ENCODE peak calls at places on chromosome X, in ten cellular contexts. One of them, this sample, is unnamed.

GRCh38 chrX:68589372-68589753 is 58.1 kb upstream of the STARD8 start:
- DNase-seq in smooth muscle cell of the brain vasculature: no peak
- DNase-seq in NCI-H2081: no peak
- DNase-seq in psoas muscle: no peak
- DNase-seq in activated B cell treated with CpG ODN at 0.5 μM for 24 hours: no peak
- DNase-seq in neuronal stem cell: no peak
- DNase-seq in activated CD8-positive, alpha-beta T cell treated with anti-CD3 and anti-CD28 coated beads, Interleukin-2, amount 10 ng/mL, durations not matched to agents 7 days and 5 days: no peak
- DNase-seq in activated CD4-positive, alpha-beta T cell treated with anti-CD3 and anti-CD28 coated beads for 36 hours: no peak
- DNase-seq in Ammon's horn: no peak
- DNase-seq in GM19239: no peak
- DNase-seq in this sample: no peak

GRCh38 chrX:8484360-8484759 is 19.7 kb downstream of the VCX3B start:
- DNase-seq in smooth muscle cell of the brain vasculature: no peak
- DNase-seq in NCI-H2081: peak
- DNase-seq in psoas muscle: no peak
- DNase-seq in activated B cell treated with CpG ODN at 0.5 μM for 24 hours: no peak
- DNase-seq in neuronal stem cell: no peak
- DNase-seq in activated CD8-positive, alpha-beta T cell treated with anti-CD3 and anti-CD28 coated beads, Interleukin-2, amount 10 ng/mL, durations not matched to agents 7 days and 5 days: no peak
- DNase-seq in activated CD4-positive, alpha-beta T cell treated with anti-CD3 and anti-CD28 coated beads for 36 hours: no peak
- DNase-seq in Ammon's horn: no peak
- DNase-seq in GM19239: no peak
- DNase-seq in this sample: no peak

GRCh38 chrX:13293700-13294099 is 26.2 kb downstream of the ATXN3L start:
- DNase-seq in smooth muscle cell of the brain vasculature: no peak
- DNase-seq in NCI-H2081: peak
- DNase-seq in psoas muscle: no peak
- DNase-seq in activated B cell treated with CpG ODN at 0.5 μM for 24 hours: no peak
- DNase-seq in neuronal stem cell: no peak
- DNase-seq in activated CD8-positive, alpha-beta T cell treated with anti-CD3 and anti-CD28 coated beads, Interleukin-2, amount 10 ng/mL, durations not matched to agents 7 days and 5 days: no peak
- DNase-seq in activated CD4-positive, alpha-beta T cell treated with anti-CD3 and anti-CD28 coated beads for 36 hours: no peak
- DNase-seq in Ammon's horn: no peak
- DNase-seq in GM19239: no peak
- DNase-seq in this sample: no peak

GRCh38 chrX:6738518-6739470 is 203.9 kb upstream of the VCX3A start:
- DNase-seq in smooth muscle cell of the brain vasculature: no peak
- DNase-seq in NCI-H2081: no peak
- DNase-seq in psoas muscle: no peak
- DNase-seq in activated B cell treated with CpG ODN at 0.5 μM for 24 hours: peak
- DNase-seq in neuronal stem cell: no peak
- DNase-seq in activated CD8-positive, alpha-beta T cell treated with anti-CD3 and anti-CD28 coated beads, Interleukin-2, amount 10 ng/mL, durations not matched to agents 7 days and 5 days: no peak
- DNase-seq in activated CD4-positive, alpha-beta T cell treated with anti-CD3 and anti-CD28 coated beads for 36 hours: peak
- DNase-seq in Ammon's horn: no peak
- DNase-seq in GM19239: peak
- DNase-seq in this sample: no peak

GRCh38 chrX:6386837-6387236 is 148.1 kb downstream of the VCX3A start:
- DNase-seq in smooth muscle cell of the brain vasculature: no peak
- DNase-seq in NCI-H2081: no peak
- DNase-seq in psoas muscle: no peak
- DNase-seq in activated B cell treated with CpG ODN at 0.5 μM for 24 hours: no peak
- DNase-seq in neuronal stem cell: no peak
- DNase-seq in activated CD8-positive, alpha-beta T cell treated with anti-CD3 and anti-CD28 coated beads, Interleukin-2, amount 10 ng/mL, durations not matched to agents 7 days and 5 days: no peak
- DNase-seq in activated CD4-positive, alpha-beta T cell treated with anti-CD3 and anti-CD28 coated beads for 36 hours: no peak
- DNase-seq in Ammon's horn: no peak
- DNase-seq in GM19239: no peak
- DNase-seq in this sample: no peak

GRCh38 chrX:23509256-23509655 is 158.0 kb upstream of the PRDX4 start:
- DNase-seq in smooth muscle cell of the brain vasculature: no peak
- DNase-seq in NCI-H2081: no peak
- DNase-seq in psoas muscle: no peak
- DNase-seq in activated B cell treated with CpG ODN at 0.5 μM for 24 hours: no peak
- DNase-seq in neuronal stem cell: no peak
- DNase-seq in activated CD8-positive, alpha-beta T cell treated with anti-CD3 and anti-CD28 coated beads, Interleukin-2, amount 10 ng/mL, durations not matched to agents 7 days and 5 days: no peak
- DNase-seq in activated CD4-positive, alpha-beta T cell treated with anti-CD3 and anti-CD28 coated beads for 36 hours: no peak
- DNase-seq in Ammon's horn: no peak
- DNase-seq in GM19239: no peak
- DNase-seq in this sample: no peak

GRCh38 chrX:29903365-29903764 is 312.0 kb upstream of the MAGEB2 start:
- DNase-seq in smooth muscle cell of the brain vasculature: no peak
- DNase-seq in NCI-H2081: no peak
- DNase-seq in psoas muscle: no peak
- DNase-seq in activated B cell treated with CpG ODN at 0.5 μM for 24 hours: no peak
- DNase-seq in neuronal stem cell: no peak
- DNase-seq in activated CD8-positive, alpha-beta T cell treated with anti-CD3 and anti-CD28 coated beads, Interleukin-2, amount 10 ng/mL, durations not matched to agents 7 days and 5 days: no peak
- DNase-seq in activated CD4-positive, alpha-beta T cell treated with anti-CD3 and anti-CD28 coated beads for 36 hours: no peak
- DNase-seq in Ammon's horn: no peak
- DNase-seq in GM19239: no peak
- DNase-seq in this sample: no peak

GRCh38 chrX:108139303-108139702 is 47.7 kb downstream of the ATG4A start:
- DNase-seq in smooth muscle cell of the brain vasculature: no peak
- DNase-seq in NCI-H2081: peak
- DNase-seq in psoas muscle: no peak
- DNase-seq in activated B cell treated with CpG ODN at 0.5 μM for 24 hours: no peak
- DNase-seq in neuronal stem cell: no peak
- DNase-seq in activated CD8-positive, alpha-beta T cell treated with anti-CD3 and anti-CD28 coated beads, Interleukin-2, amount 10 ng/mL, durations not matched to agents 7 days and 5 days: no peak
- DNase-seq in activated CD4-positive, alpha-beta T cell treated with anti-CD3 and anti-CD28 coated beads for 36 hours: peak
- DNase-seq in Ammon's horn: no peak
- DNase-seq in GM19239: no peak
- DNase-seq in this sample: no peak

GRCh38 chrX:133985164-133986007 is at the start of gene GPC3:
- DNase-seq in smooth muscle cell of the brain vasculature: peak
- DNase-seq in NCI-H2081: peak
- DNase-seq in psoas muscle: peak
- DNase-seq in activated B cell treated with CpG ODN at 0.5 μM for 24 hours: peak
- DNase-seq in neuronal stem cell: no peak
- DNase-seq in activated CD8-positive, alpha-beta T cell treated with anti-CD3 and anti-CD28 coated beads, Interleukin-2, amount 10 ng/mL, durations not matched to agents 7 days and 5 days: peak
- DNase-seq in activated CD4-positive, alpha-beta T cell treated with anti-CD3 and anti-CD28 coated beads for 36 hours: peak
- DNase-seq in Ammon's horn: peak
- DNase-seq in GM19239: peak
- DNase-seq in this sample: no peak

GRCh38 chrX:102985182-102985581 is 48.1 kb downstream of the RAB40AL start:
- DNase-seq in smooth muscle cell of the brain vasculature: no peak
- DNase-seq in NCI-H2081: no peak
- DNase-seq in psoas muscle: no peak
- DNase-seq in activated B cell treated with CpG ODN at 0.5 μM for 24 hours: no peak
- DNase-seq in neuronal stem cell: no peak
- DNase-seq in activated CD8-positive, alpha-beta T cell treated with anti-CD3 and anti-CD28 coated beads, Interleukin-2, amount 10 ng/mL, durations not matched to agents 7 days and 5 days: no peak
- DNase-seq in activated CD4-positive, alpha-beta T cell treated with anti-CD3 and anti-CD28 coated beads for 36 hours: no peak
- DNase-seq in Ammon's horn: peak
- DNase-seq in GM19239: no peak
- DNase-seq in this sample: no peak

GRCh38 chrX:54641530-54641929 is 111.5 kb downstream of the GNL3L start:
- DNase-seq in smooth muscle cell of the brain vasculature: no peak
- DNase-seq in NCI-H2081: no peak
- DNase-seq in psoas muscle: no peak
- DNase-seq in activated B cell treated with CpG ODN at 0.5 μM for 24 hours: no peak
- DNase-seq in neuronal stem cell: no peak
- DNase-seq in activated CD8-positive, alpha-beta T cell treated with anti-CD3 and anti-CD28 coated beads, Interleukin-2, amount 10 ng/mL, durations not matched to agents 7 days and 5 days: no peak
- DNase-seq in activated CD4-positive, alpha-beta T cell treated with anti-CD3 and anti-CD28 coated beads for 36 hours: no peak
- DNase-seq in Ammon's horn: no peak
- DNase-seq in GM19239: no peak
- DNase-seq in this sample: no peak

GRCh38 chrX:19094654-19095053 is 27.6 kb downstream of the ADGRG2 start:
- DNase-seq in smooth muscle cell of the brain vasculature: no peak
- DNase-seq in NCI-H2081: no peak
- DNase-seq in psoas muscle: no peak
- DNase-seq in activated B cell treated with CpG ODN at 0.5 μM for 24 hours: no peak
- DNase-seq in neuronal stem cell: no peak
- DNase-seq in activated CD8-positive, alpha-beta T cell treated with anti-CD3 and anti-CD28 coated beads, Interleukin-2, amount 10 ng/mL, durations not matched to agents 7 days and 5 days: no peak
- DNase-seq in activated CD4-positive, alpha-beta T cell treated with anti-CD3 and anti-CD28 coated beads for 36 hours: no peak
- DNase-seq in Ammon's horn: no peak
- DNase-seq in GM19239: no peak
- DNase-seq in this sample: no peak

GRCh38 chrX:73850124-73851013 is 287.4 kb downstream of the CHIC1 start:
- DNase-seq in smooth muscle cell of the brain vasculature: no peak
- DNase-seq in NCI-H2081: peak
- DNase-seq in psoas muscle: peak
- DNase-seq in activated B cell treated with CpG ODN at 0.5 μM for 24 hours: no peak
- DNase-seq in neuronal stem cell: no peak
- DNase-seq in activated CD8-positive, alpha-beta T cell treated with anti-CD3 and anti-CD28 coated beads, Interleukin-2, amount 10 ng/mL, durations not matched to agents 7 days and 5 days: no peak
- DNase-seq in activated CD4-positive, alpha-beta T cell treated with anti-CD3 and anti-CD28 coated beads for 36 hours: peak
- DNase-seq in Ammon's horn: no peak
- DNase-seq in GM19239: no peak
- DNase-seq in this sample: no peak

GRCh38 chrX:150365051-150365952 is 2.2 kb downstream of the MAMLD1 start:
- DNase-seq in smooth muscle cell of the brain vasculature: no peak
- DNase-seq in NCI-H2081: peak
- DNase-seq in psoas muscle: peak
- DNase-seq in activated B cell treated with CpG ODN at 0.5 μM for 24 hours: peak
- DNase-seq in neuronal stem cell: peak
- DNase-seq in activated CD8-positive, alpha-beta T cell treated with anti-CD3 and anti-CD28 coated beads, Interleukin-2, amount 10 ng/mL, durations not matched to agents 7 days and 5 days: peak
- DNase-seq in activated CD4-positive, alpha-beta T cell treated with anti-CD3 and anti-CD28 coated beads for 36 hours: peak
- DNase-seq in Ammon's horn: peak
- DNase-seq in GM19239: no peak
- DNase-seq in this sample: peak

GRCh38 chrX:141443922-141444321 is 140.6 kb downstream of the SPANXA1 start:
- DNase-seq in smooth muscle cell of the brain vasculature: no peak
- DNase-seq in NCI-H2081: no peak
- DNase-seq in psoas muscle: no peak
- DNase-seq in activated B cell treated with CpG ODN at 0.5 μM for 24 hours: no peak
- DNase-seq in neuronal stem cell: no peak
- DNase-seq in activated CD8-positive, alpha-beta T cell treated with anti-CD3 and anti-CD28 coated beads, Interleukin-2, amount 10 ng/mL, durations not matched to agents 7 days and 5 days: no peak
- DNase-seq in activated CD4-positive, alpha-beta T cell treated with anti-CD3 and anti-CD28 coated beads for 36 hours: no peak
- DNase-seq in Ammon's horn: no peak
- DNase-seq in GM19239: no peak
- DNase-seq in this sample: no peak

GRCh38 chrX:134669378-134670098 is 11.3 kb upstream of the PLAC1 start:
- DNase-seq in smooth muscle cell of the brain vasculature: no peak
- DNase-seq in NCI-H2081: no peak
- DNase-seq in psoas muscle: peak
- DNase-seq in activated B cell treated with CpG ODN at 0.5 μM for 24 hours: no peak
- DNase-seq in neuronal stem cell: no peak
- DNase-seq in activated CD8-positive, alpha-beta T cell treated with anti-CD3 and anti-CD28 coated beads, Interleukin-2, amount 10 ng/mL, durations not matched to agents 7 days and 5 days: no peak
- DNase-seq in activated CD4-positive, alpha-beta T cell treated with anti-CD3 and anti-CD28 coated beads for 36 hours: no peak
- DNase-seq in Ammon's horn: no peak
- DNase-seq in GM19239: no peak
- DNase-seq in this sample: no peak

GRCh38 chrX:20315140-20315539 is 48.4 kb upstream of the RPS6KA3 start:
- DNase-seq in smooth muscle cell of the brain vasculature: no peak
- DNase-seq in NCI-H2081: no peak
- DNase-seq in psoas muscle: no peak
- DNase-seq in activated B cell treated with CpG ODN at 0.5 μM for 24 hours: no peak
- DNase-seq in neuronal stem cell: no peak
- DNase-seq in activated CD8-positive, alpha-beta T cell treated with anti-CD3 and anti-CD28 coated beads, Interleukin-2, amount 10 ng/mL, durations not matched to agents 7 days and 5 days: no peak
- DNase-seq in activated CD4-positive, alpha-beta T cell treated with anti-CD3 and anti-CD28 coated beads for 36 hours: no peak
- DNase-seq in Ammon's horn: no peak
- DNase-seq in GM19239: peak
- DNase-seq in this sample: no peak

GRCh38 chrX:84339507-84340364 is 151.7 kb upstream of the RPS6KA6 start:
- DNase-seq in smooth muscle cell of the brain vasculature: no peak
- DNase-seq in NCI-H2081: peak
- DNase-seq in psoas muscle: no peak
- DNase-seq in activated B cell treated with CpG ODN at 0.5 μM for 24 hours: no peak
- DNase-seq in neuronal stem cell: no peak
- DNase-seq in activated CD8-positive, alpha-beta T cell treated with anti-CD3 and anti-CD28 coated beads, Interleukin-2, amount 10 ng/mL, durations not matched to agents 7 days and 5 days: no peak
- DNase-seq in activated CD4-positive, alpha-beta T cell treated with anti-CD3 and anti-CD28 coated beads for 36 hours: no peak
- DNase-seq in Ammon's horn: no peak
- DNase-seq in GM19239: no peak
- DNase-seq in this sample: no peak

GRCh38 chrX:11558972-11559371 is 106.7 kb downstream of the ARHGAP6 start:
- DNase-seq in smooth muscle cell of the brain vasculature: no peak
- DNase-seq in NCI-H2081: no peak
- DNase-seq in psoas muscle: no peak
- DNase-seq in activated B cell treated with CpG ODN at 0.5 μM for 24 hours: peak
- DNase-seq in neuronal stem cell: no peak
- DNase-seq in activated CD8-positive, alpha-beta T cell treated with anti-CD3 and anti-CD28 coated beads, Interleukin-2, amount 10 ng/mL, durations not matched to agents 7 days and 5 days: peak
- DNase-seq in activated CD4-positive, alpha-beta T cell treated with anti-CD3 and anti-CD28 coated beads for 36 hours: peak
- DNase-seq in Ammon's horn: no peak
- DNase-seq in GM19239: no peak
- DNase-seq in this sample: no peak

GRCh38 chrX:48617542-48618340 is 20.4 kb downstream of the WDR13 start:
- DNase-seq in smooth muscle cell of the brain vasculature: peak
- DNase-seq in NCI-H2081: peak
- DNase-seq in psoas muscle: no peak
- DNase-seq in activated B cell treated with CpG ODN at 0.5 μM for 24 hours: no peak
- DNase-seq in neuronal stem cell: no peak
- DNase-seq in activated CD8-positive, alpha-beta T cell treated with anti-CD3 and anti-CD28 coated beads, Interleukin-2, amount 10 ng/mL, durations not matched to agents 7 days and 5 days: no peak
- DNase-seq in activated CD4-positive, alpha-beta T cell treated with anti-CD3 and anti-CD28 coated beads for 36 hours: no peak
- DNase-seq in Ammon's horn: no peak
- DNase-seq in GM19239: no peak
- DNase-seq in this sample: no peak

GRCh38 chrX:152810403-152810802 is 20.2 kb downstream of the CETN2 start:
- DNase-seq in smooth muscle cell of the brain vasculature: no peak
- DNase-seq in NCI-H2081: no peak
- DNase-seq in psoas muscle: no peak
- DNase-seq in activated B cell treated with CpG ODN at 0.5 μM for 24 hours: no peak
- DNase-seq in neuronal stem cell: no peak
- DNase-seq in activated CD8-positive, alpha-beta T cell treated with anti-CD3 and anti-CD28 coated beads, Interleukin-2, amount 10 ng/mL, durations not matched to agents 7 days and 5 days: no peak
- DNase-seq in activated CD4-positive, alpha-beta T cell treated with anti-CD3 and anti-CD28 coated beads for 36 hours: no peak
- DNase-seq in Ammon's horn: no peak
- DNase-seq in GM19239: no peak
- DNase-seq in this sample: peak

GRCh38 chrX:53186363-53186762 is 38.6 kb downstream of the KDM5C start:
- DNase-seq in smooth muscle cell of the brain vasculature: no peak
- DNase-seq in NCI-H2081: no peak
- DNase-seq in psoas muscle: no peak
- DNase-seq in activated B cell treated with CpG ODN at 0.5 μM for 24 hours: no peak
- DNase-seq in neuronal stem cell: no peak
- DNase-seq in activated CD8-positive, alpha-beta T cell treated with anti-CD3 and anti-CD28 coated beads, Interleukin-2, amount 10 ng/mL, durations not matched to agents 7 days and 5 days: no peak
- DNase-seq in activated CD4-positive, alpha-beta T cell treated with anti-CD3 and anti-CD28 coated beads for 36 hours: peak
- DNase-seq in Ammon's horn: no peak
- DNase-seq in GM19239: no peak
- DNase-seq in this sample: no peak

This sample was measured in caudate nucleus.